ENCODE peak calls at places on chromosomes 6 and 20, in six cellular contexts. T is IMR-90, J is HCT116, M is H1, P is K562, I is GM12878. B is an unnamed sample.

GRCh38 chr20:32456869-32457421 is 98.8 kb downstream of the ASXL1 start:
- DNase-seq in P (no peak), M (no peak), T (peak), I (no peak), J (no peak), B (no peak)

GRCh38 chr6:110310861-110311446 is 47.2 kb downstream of the METTL24 start:
- DNase-seq in P (no peak), I (no peak), M (no peak), T (no peak), J (no peak), B (no peak)

GRCh38 chr20:20463933-20464374 is 96.0 kb downstream of the INSM1 start:
- DNase-seq in P (no peak), M (peak), T (no peak), I (peak), J (no peak), B (no peak)

GRCh38 chr20:22949710-22950109 is 85.4 kb upstream of the SSTR4 start:
- DNase-seq in P (no peak), I (no peak), J (no peak), T (no peak), M (no peak), B (peak)

GRCh38 chr20:61253264-61253639 is 1.2 kb downstream of the CDH4 start:
- DNase-seq in P (no peak), T (peak), M (no peak), J (no peak), I (no peak), B (no peak)

GRCh38 chr6:43990275-43990626 is 137.0 kb downstream of the MRPL14 start:
- DNase-seq in T (peak), J (no peak), I (no peak), M (no peak), P (no peak), B (no peak)

GRCh38 chr6:151101811-151102694 is 137.7 kb upstream of the AKAP12 start:
- DNase-seq in P (no peak), T (no peak), I (no peak), M (no peak), J (no peak), B (peak)

GRCh38 chr6:69179681-69180080 is 544.6 kb downstream of the ADGRB3 start:
- DNase-seq in M (no peak), J (no peak), P (no peak), T (no peak), I (no peak), B (no peak)

GRCh38 chr6:38771111-38771694 is 56.1 kb downstream of the DNAH8 start:
- DNase-seq in P (no peak), J (no peak), M (no peak), T (no peak), I (no peak), B (peak)

GRCh38 chr6:168232528-168232927 is 87.0 kb downstream of the DACT2 start:
- DNase-seq in P (no peak), J (no peak), M (no peak), T (no peak), I (no peak), B (no peak)

GRCh38 chr20:4082406-4083102 is 67.2 kb upstream of the RNF24 start:
- DNase-seq in J (no peak), M (no peak), I (peak), T (peak), P (peak), B (no peak)

GRCh38 chr6:111210074-111210729 is 122.9 kb downstream of the SLC16A10 start:
- DNase-seq in J (peak), T (peak), I (peak), M (no peak), P (peak), B (peak)

GRCh38 chr20:1312308-1312707 is 16.6 kb downstream of the SDCBP2 start:
- DNase-seq in J (no peak), P (no peak), I (no peak), M (no peak), T (no peak), B (no peak)

GRCh38 chr6:43060034-43060754 is 763 bp downstream of the KLC4 start:
- DNase-seq in J (no peak), P (peak), I (no peak), T (no peak), M (no peak), B (no peak)

GRCh38 chr20:61886721-61887658 is 178.7 kb downstream of the TAF4 start:
- DNase-seq in I (no peak), P (peak), T (peak), M (no peak), J (peak), B (peak)

GRCh38 chr20:6362245-6362644 is 239.4 kb upstream of the FERMT1 start:
- DNase-seq in P (no peak), I (no peak), J (no peak), T (no peak), M (no peak), B (no peak)

GRCh38 chr6:148223424-148223842 is 119.2 kb upstream of the SASH1 start:
- DNase-seq in T (peak), I (no peak), M (no peak), P (no peak), J (no peak), B (peak)

GRCh38 chr6:42818878-42819277 is 37.0 kb downstream of the BICRAL start:
- DNase-seq in T (no peak), I (no peak), P (no peak), M (no peak), J (no peak), B (no peak)

GRCh38 chr6:99905209-99906106 is 88.6 kb downstream of the MCHR2 start:
- DNase-seq in J (peak), I (no peak), M (peak), P (peak), T (peak), B (peak)

GRCh38 chr6:149130093-149130872 is 187.2 kb upstream of the TAB2 start:
- DNase-seq in J (no peak), I (no peak), P (no peak), T (peak), M (no peak), B (no peak)

GRCh38 chr6:132768051-132768517 is 10.4 kb upstream of the VNN2 start:
- DNase-seq in I (no peak), J (peak), T (no peak), M (peak), P (peak), B (peak)

GRCh38 chr20:24832518-24832917 is 116.6 kb upstream of the CST7 start:
- DNase-seq in P (no peak), M (no peak), J (no peak), T (no peak), I (no peak), B (no peak)

GRCh38 chr20:41233976-41234514 is 83.5 kb downstream of the ZHX3 start:
- DNase-seq in I (no peak), J (no peak), T (no peak), M (no peak), P (no peak), B (no peak)

DNA sequence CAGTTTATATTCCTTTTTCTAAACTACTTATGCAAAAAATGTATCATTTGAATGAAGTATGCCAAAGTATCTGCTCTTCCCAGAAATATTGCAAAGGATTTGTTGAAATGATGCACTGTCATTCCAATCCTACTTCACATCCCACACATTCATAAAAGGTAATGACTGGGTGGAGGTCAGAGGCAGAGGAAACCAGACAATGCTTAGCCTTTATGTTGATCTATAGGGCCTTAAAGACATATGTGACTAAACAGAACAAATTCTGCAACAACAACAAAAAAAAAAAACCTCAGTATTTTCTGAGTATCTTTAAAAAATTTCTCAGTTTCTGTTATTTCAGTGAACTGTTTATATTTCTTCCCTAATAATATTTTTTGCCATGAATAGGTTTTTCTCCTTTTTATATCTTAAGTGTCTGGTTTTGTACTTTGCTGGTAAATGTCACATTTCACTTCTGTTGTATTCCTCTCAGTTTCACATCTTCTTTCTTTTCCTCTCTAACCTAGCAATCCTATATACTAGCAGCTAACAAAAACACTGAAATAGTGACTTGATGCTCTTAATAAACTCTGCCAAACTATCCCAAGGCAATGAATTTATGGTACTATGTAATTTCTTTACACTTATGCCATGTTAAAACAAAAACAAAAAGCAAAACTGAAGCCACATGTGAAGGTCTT is 374.1 kb downstream of the BCKDHB start:
- DNase-seq in M (no peak), T (no peak), I (no peak), J (no peak), P (no peak), B (no peak)
- TF ChIP-seq POLR2A in M (no peak), T (no peak), I (no peak), J (no peak), P (no peak), B (no peak)

DNA sequence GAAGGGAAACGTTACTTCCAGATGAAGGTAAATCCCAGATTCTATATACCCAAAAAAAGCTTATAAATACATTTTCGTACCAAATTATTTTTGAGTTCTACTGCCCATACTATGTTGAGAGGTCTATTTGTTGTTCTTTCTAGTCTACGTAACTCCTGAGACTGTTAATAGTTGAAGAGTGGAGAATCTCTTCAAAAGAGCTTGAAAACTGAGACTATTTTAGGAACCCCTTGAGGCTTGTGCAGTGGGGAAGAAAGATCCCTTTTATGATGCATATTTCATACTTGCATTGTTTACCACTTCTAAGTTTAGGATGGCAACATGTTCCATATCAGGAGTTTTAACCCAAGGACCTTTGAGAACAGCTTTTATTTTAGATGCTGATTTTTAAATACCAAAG is 245.0 kb downstream of the TMEM242 start:
- DNase-seq in P (no peak), J (no peak), T (no peak), M (no peak), I (no peak), B (no peak)
- H2AFZ ChIP-seq in P (no peak), J (no peak), T (no peak), M (no peak), I (no peak), B (no peak)

DNA sequence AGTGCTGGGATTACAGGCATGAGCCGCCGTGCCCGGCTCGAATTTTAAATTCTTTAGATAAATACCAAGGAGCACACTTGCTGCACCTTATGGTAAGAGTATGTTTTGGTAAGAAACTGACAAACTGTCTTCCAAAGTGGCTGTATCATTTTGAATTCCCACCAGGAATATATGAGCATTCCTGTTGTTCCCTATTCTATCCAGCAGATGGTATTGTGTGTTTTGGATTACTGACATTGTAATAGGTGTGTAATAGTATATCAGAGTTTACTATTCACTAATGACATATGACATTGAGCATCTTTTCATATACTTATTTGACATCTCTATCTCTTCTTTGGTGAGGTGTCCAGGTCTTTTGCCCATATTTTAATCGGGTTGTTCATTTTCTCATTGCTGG is 40.5 kb downstream of the TGM6 start:
- DNase-seq in M (no peak), I (no peak), P (no peak), T (no peak), J (peak), B (no peak)
- TF ChIP-seq CTCF in M (peak), I (no peak), P (peak), T (peak), J (peak), B (no peak)

DNA sequence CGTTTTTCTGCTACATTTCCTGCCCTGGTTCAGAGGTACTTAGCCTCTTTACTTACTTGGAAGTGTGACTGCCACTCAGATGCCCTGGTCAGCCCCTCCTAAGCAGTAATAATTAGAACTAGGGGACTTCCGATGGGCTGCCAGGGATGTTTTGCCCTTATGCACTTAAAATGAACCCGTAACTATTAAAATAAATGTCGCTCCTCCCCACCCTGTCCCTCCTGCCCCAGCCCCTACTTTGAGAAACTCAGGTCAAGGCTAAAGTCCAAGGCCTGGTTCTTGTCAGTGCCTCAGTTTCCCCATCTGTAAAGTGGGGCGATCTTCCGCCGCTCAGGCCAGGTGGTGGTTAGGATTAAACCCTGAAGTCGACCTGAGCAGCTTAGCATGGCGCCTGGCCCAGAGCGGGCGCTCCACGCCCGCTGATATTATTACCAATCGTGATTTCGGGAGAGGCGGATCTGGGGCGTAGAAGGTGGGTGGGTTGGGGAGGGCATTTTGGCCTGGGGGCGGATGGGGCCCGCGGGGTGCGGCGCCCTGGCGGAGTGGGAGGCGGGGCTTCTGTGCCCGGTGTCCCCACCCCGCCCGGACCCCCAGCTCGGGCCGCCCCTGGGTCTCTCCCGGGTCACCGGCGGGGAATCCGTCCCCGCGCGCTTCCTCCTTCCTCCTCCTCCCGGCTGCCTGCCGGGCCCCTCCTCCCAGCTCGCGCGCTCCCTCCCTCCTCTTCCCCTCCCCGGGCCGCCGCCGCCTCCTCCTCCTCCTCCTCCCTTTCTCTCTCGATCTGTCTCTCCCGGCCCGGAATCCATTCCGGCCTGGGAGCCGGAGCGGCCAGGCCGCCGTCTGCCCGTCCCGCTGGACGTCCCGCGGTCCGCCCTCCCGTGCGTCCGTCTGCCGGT is at the start of gene SRC:
- DNase-seq in M (peak), I (no peak), T (peak), J (no peak), P (peak), B (peak)
- TF ChIP-seq POLR2A in M (peak), I (peak), T (peak), J (peak), P (peak), B (peak)

DNA sequence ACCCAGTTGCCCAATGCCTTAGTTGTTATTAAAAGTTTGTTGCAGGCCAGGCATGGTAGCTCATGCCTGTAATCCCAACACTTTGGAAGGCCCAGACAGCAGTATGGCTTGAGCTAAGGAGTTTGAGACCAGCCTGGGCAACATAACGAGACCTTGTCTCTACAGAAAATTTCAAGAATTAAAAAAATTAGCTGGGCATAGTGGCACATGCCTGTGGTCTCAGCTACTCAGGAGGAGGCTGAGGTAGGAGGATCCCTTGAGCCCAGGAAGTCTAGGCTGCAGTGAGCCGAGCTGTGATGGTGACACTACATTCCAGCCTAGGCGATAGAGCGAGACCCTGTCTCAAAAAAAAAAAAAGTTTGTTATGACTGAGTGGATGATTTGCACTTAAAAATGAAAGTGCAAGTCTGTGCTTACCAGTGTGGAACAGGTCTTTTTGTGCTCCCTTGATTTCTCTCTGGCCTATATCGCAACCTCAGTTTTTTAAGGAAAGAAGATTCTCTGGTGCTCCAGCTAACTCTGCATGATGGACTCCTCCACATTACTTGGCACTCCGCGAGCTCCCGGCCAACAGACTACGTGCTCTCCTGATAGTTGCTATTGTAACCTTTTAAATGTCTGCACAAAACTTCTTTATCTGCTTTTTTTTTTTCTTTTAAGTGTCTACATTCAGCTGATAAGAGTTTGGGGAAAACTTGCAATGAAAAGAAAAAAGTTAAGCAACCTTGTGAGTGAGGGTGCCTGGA is 22.1 kb downstream of the ZKSCAN3 start:
- DNase-seq in I (peak), P (peak), J (no peak), M (no peak), T (no peak), B (no peak)
- H2AFZ ChIP-seq in I (peak), P (peak), J (no peak), M (no peak), T (no peak), B (no peak)

DNA sequence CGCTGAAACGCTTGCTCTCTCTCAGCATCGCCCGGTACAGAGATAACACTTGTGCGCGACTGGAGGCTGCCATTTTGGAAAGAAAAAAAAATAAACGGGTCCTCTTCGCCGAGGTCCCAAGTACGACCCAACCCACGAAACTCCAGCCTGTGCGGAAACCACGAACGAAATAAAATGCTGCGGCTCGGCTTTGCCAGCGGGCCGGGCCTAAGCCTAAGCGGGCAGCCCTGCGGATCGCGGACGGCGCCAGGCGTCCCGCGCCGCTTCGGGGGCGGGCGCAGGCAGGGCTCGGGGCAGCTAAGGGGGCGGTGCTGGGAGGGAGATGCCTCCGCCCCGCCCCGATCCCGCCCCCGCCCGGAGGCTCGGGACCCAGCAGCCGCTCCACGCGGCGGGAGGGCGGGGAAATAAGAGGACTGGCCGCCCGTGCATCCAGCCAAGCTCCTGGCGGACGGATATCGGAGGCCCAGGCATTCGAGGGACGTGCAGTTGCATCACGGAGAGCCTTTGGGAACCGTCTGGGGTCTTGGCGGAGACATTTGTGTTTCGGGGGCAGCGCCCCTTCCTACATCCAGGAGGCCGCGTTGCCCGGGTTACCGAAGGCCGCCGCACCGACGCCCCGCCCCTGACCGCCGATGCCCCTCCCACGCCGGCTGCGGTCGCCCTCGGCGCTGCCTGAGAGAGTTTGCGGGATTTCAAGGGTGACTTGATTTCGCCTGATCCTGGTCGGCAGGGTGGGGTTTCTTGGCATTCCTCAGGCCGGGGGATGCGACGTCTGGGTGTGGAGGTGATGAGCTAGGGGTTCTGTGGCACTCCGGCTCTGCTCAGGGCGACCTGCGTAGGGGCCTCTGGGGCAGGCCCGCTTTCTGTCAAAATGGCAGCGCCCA is at the start of the genes FARS2 and LYRM4:
- DNase-seq in J (peak), M (peak), I (no peak), P (peak), T (peak), B (peak)
- TF ChIP-seq CTCF in J (no peak), M (no peak), I (peak), P (peak), T (peak), B (peak)

GRCh38 chr6:18154507-18155272 is at the start of gene TPMT:
- DNase-seq in T (no peak), I (no peak), P (no peak), M (no peak), J (no peak), B (no peak)
- TF ChIP-seq POLR2A in T (peak), I (peak), P (peak), M (peak), J (peak), B (peak)

GRCh38 chr6:165767228-165767627 is 104.2 kb upstream of the PDE10A start:
- DNase-seq in J (no peak), P (no peak), I (no peak), T (no peak), M (no peak), B (peak)

GRCh38 chr6:165770430-165771082 is 107.5 kb upstream of the PDE10A start:
- DNase-seq in T (peak), I (no peak), J (no peak), M (no peak), P (no peak), B (no peak)

GRCh38 chr6:165769401-165769800 is 106.4 kb upstream of the PDE10A start:
- DNase-seq in M (no peak), J (no peak), P (no peak), T (no peak), I (no peak), B (peak)

GRCh38 chr6:165768961-165769360 is 105.9 kb upstream of the PDE10A start:
- DNase-seq in P (no peak), I (no peak), M (no peak), J (no peak), T (no peak), B (no peak)

GRCh38 chr6:165769884-165770283 is 106.8 kb upstream of the PDE10A start:
- DNase-seq in P (no peak), T (no peak), M (no peak), J (no peak), I (no peak), B (no peak)
- H2AFZ ChIP-seq in P (no peak), T (no peak), M (no peak), J (no peak), I (no peak), B (peak)

GRCh38 chr20:34647737-34648136 is 29.2 kb downstream of the PIGU start:
- DNase-seq in P (no peak), T (no peak), M (no peak), I (no peak), J (no peak), B (no peak)
- TF ChIP-seq CTCF in P (no peak), T (no peak), M (no peak), I (no peak), J (no peak), B (no peak)